ENCODE peak calls at places on chromosomes 6 and 20, in six cellular contexts. W, M, F, I, Z and D are unnamed samples.
A peak's percentile ranks its signal among the peaks of the same experiment; 100 is the strongest.

GRCh38 chr20:38197217-38198008 is 32.3 kb upstream of the TGM2 start:
- DNase-seq in I (no peak), W (no peak), M (no peak), Z (no peak), F (no peak), D (no peak)

GRCh38 chr20:62641749-62642665 is at the start of gene SLCO4A1:
- DNase-seq in M (peak; percentile 85), Z (no peak), F (peak; percentile 70), I (peak; percentile 92), W (peak; percentile 88), D (peak; percentile 76)

GRCh38 chr20:57198359-57199072 is 67.9 kb downstream of the BMP7 start:
- DNase-seq in Z (no peak), W (no peak), F (no peak), M (no peak), I (no peak), D (peak; percentile 65)

GRCh38 chr6:16644540-16645250 is 116.6 kb downstream of the ATXN1 start:
- DNase-seq in M (no peak), F (no peak), W (no peak), Z (no peak), I (no peak), D (no peak)

GRCh38 chr6:45657243-45657642 is 279.5 kb upstream of the SUPT3H start:
- DNase-seq in W (no peak), M (no peak), I (no peak), F (no peak), Z (no peak), D (no peak)

GRCh38 chr20:12201289-12201991 is 283.7 kb downstream of the BTBD3 start:
- DNase-seq in M (no peak), Z (no peak), F (peak; percentile 8), W (no peak), I (no peak), D (no peak)

GRCh38 chr6:127022297-127022696 is 96.2 kb upstream of the RSPO3 start:
- DNase-seq in W (peak; percentile 38), M (peak; percentile 67), Z (no peak), F (no peak), I (peak; percentile 33), D (no peak)

GRCh38 chr20:46349742-46350056 is 41.4 kb upstream of the CDH22 start:
- DNase-seq in F (no peak), I (no peak), W (no peak), Z (no peak), M (no peak), D (no peak)

GRCh38 chr6:45493761-45494160 is 116.0 kb upstream of the SUPT3H start:
- DNase-seq in M (no peak), W (no peak), I (no peak), Z (no peak), F (no peak), D (no peak)

GRCh38 chr6:169362501-169363121 is 109.0 kb upstream of the THBS2 start:
- DNase-seq in W (no peak), Z (no peak), F (no peak), I (no peak), M (no peak), D (no peak)

GRCh38 chr6:170087946-170088348 is 202.9 kb downstream of the DLL1 start:
- DNase-seq in F (no peak), M (no peak), W (peak; percentile 46), Z (no peak), I (peak; percentile 70), D (no peak)

GRCh38 chr20:60306105-60306504 is 347.9 kb downstream of the CDH26 start:
- DNase-seq in W (no peak), F (no peak), I (no peak), Z (no peak), M (no peak), D (no peak)

GRCh38 chr6:19501737-19502245 is 335.4 kb upstream of the ID4 start:
- DNase-seq in F (no peak), I (no peak), M (no peak), Z (no peak), W (no peak), D (no peak)

GRCh38 chr20:35878113-35878620 is 76.1 kb downstream of the SCAND1 start:
- DNase-seq in M (no peak), Z (no peak), F (no peak), I (no peak), W (no peak), D (no peak)